ENCODE peak calls at places on chromosomes 5 and 9, in four cellular contexts. Z, H, D and M are unnamed samples.

GRCh38 chr9:116576386-116576785 is 110.7 kb upstream of the TRIM32 start:
- DNase-seq in Z (no peak), H (no peak), D (no peak), M (no peak)

GRCh38 chr5:172293745-172294342 is 10.3 kb upstream of the UBTD2 start:
- DNase-seq in Z (no peak), H (no peak), D (no peak), M (no peak)

GRCh38 chr5:139798883-139799282 is 3.3 kb downstream of the PSD2 start:
- DNase-seq in Z (no peak), H (no peak), D (no peak), M (no peak)

GRCh38 chr5:134149571-134150303 is 27.0 kb downstream of the SKP1 start:
- DNase-seq in Z (no peak), H (no peak), D (peak; percentile 51), M (no peak)

GRCh38 chr9:8940650-8941049 is 1141.1 kb upstream of the DMAC1 start:
- DNase-seq in Z (no peak), H (no peak), D (no peak), M (no peak)

GRCh38 chr9:8750639-8751041 is 951.1 kb upstream of the DMAC1 start:
- DNase-seq in Z (no peak), H (no peak), D (no peak), M (no peak)

GRCh38 chr9:131094622-131095021 is 1.7 kb upstream of the AIF1L start:
- DNase-seq in Z (no peak), H (peak; percentile 33), D (peak; percentile 69), M (peak; percentile 22)

GRCh38 chr5:11251242-11251641 is 490.2 kb upstream of the DAP start:
- DNase-seq in Z (no peak), H (no peak), D (no peak), M (no peak)

GRCh38 chr9:131545003-131545785 is at the start of gene PRRT1B:
- DNase-seq in Z (peak; percentile 94), H (peak; percentile 92), D (no peak), M (peak; percentile 92)

GRCh38 chr9:83630938-83631457 is 8.1 kb downstream of the IDNK start:
- DNase-seq in Z (no peak), H (no peak), D (no peak), M (no peak)

DNA sequence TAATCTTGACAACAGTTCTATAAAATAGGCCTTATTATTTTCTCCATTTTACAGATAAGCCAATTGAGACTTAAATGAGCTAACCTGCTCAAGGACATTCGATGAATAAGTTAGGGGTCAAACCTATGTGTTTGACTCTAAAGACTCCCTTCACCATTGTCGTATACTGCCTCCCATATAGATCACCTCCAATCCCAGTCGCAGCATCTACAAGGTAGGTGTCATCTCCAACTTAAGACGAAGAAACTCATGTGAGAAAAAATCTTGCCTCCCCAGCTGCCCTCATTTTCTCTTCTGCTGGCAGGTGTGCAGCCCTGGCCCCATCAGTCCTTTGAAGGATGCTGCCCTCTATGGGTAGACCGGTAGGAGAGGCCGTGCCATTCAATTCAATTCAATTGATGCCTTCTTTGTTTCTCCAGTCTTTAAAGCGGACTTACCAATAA is 75.2 kb upstream of the SMARCA2 start:
- DNase-seq in Z (no peak), H (no peak), D (no peak), M (peak; percentile 24)
- TF ChIP-seq CTCF in Z (peak; percentile 68), H (peak; percentile 54), D (peak; percentile 58), M (peak; percentile 48)

DNA sequence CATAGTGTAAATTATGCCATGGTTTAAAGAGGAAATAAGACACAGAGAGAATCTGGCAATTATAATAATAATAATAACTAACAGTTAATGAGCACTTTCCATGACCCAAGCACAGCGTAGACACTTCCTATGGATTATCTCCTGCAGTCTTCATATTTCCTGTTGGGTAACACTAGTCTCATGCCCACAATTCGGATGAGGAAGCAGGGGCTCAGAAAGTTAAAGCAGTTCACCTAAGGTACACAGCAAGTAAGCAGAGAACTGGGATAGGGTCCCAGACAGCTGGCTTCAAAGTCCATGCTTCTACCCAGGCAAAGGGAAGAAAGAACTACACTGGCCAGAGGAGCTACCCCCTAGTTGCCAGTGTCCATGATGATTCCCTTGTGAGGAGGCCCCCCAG is 27.9 kb upstream of the TGFBI start:
- DNase-seq in Z (no peak), H (no peak), D (no peak), M (no peak)
- H3K4me1 ChIP-seq in Z (peaks cover 3% of the 10 kb centered on the region), H (no peaks in the 10 kb centered on the region), D (peaks cover 7% of the 10 kb centered on the region), M (no peaks in the 10 kb centered on the region)

DNA sequence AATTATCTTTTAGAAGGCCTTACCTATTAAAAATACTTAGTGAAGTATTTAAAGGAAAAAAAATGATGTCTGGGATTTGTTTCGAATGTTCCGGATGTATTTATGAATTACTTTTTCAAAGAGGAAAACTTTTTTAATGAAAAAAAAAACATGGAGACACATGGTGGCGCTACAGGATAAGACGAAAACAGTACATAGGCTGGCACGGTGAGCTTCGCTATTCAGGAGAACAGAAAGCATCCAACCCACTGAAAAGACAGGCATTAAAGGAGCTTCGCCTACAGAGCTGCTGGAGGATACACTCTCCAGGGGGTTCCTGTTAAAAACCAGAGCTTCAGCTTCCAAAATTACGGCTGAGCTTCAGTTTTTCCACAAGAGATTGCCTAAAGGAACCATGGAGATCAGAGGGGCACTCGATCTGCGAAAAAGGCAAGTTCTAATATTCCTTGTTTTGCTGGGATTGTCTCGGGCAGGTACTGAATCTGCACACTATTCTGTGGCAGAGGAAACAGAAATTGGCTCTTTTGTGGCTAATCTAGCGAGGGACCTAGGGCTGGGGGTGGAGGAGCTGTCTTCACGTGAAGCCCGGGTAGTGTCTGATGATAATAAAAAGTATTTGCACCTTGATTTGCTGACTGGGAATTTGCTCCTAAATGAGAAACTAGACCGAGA is at the start of gene PCDHB14:
- DNase-seq in Z (no peak), H (no peak), D (no peak), M (no peak)
- TF ChIP-seq CTCF in Z (no peak), H (no peak), D (peak; percentile 20), M (no peak)

DNA sequence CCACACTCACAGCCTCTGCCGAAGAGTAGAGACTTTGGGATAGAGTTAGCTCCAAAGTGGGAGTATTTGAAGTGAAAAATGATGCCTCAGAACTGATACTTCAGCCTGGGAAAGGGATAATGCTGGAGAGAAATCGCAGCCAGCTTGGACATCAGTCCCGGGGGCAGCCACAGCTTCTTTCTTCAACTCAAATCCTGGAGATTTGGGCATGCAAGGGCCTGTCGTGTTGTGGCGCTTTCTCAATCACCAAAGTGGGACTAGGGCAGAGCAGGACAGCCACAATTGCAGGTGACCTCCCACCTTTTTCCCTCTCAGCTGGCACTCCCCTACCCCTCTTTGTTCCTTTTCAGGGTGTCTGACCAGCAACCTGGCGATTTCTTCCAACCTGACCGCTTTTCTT is 70.4 kb downstream of the UBAP1 start:
- DNase-seq in Z (no peak), H (no peak), D (no peak), M (no peak)
- H3K4me1 ChIP-seq in Z (no peaks in the 10 kb centered on the region), H (no peaks in the 10 kb centered on the region), D (peaks cover 66% of the 10 kb centered on the region), M (no peaks in the 10 kb centered on the region)